ENCODE peak calls at places on chromosomes 3 and 15, in four cellular contexts. H is colonic mucosa, D is HFF-Myc, K is WTC11. U is an unnamed sample.
A peak's percentile ranks its signal among the peaks of the same experiment; 100 is the strongest.

GRCh38 chr3:17130956-17131355 is 246.2 kb downstream of the PLCL2 start:
- DNase-seq in H (no peak), D (no peak), K (no peak), U (no peak)

GRCh38 chr15:50182233-50183013 is 427 bp downstream of the SLC27A2 start:
- DNase-seq in H (peak; percentile 25), D (no peak), K (peak; percentile 36), U (peak; percentile 32)

GRCh38 chr3:15291589-15292541 is 40.5 kb downstream of the SH3BP5 start:
- DNase-seq in H (no peak), D (no peak), K (no peak), U (no peak)

GRCh38 chr3:141085331-141086047 is 34.3 kb downstream of the SPSB4 start:
- DNase-seq in H (no peak), D (no peak), K (no peak), U (no peak)

GRCh38 chr3:33717616-33717865 is 513 bp downstream of the CLASP2 start:
- DNase-seq in H (peak; percentile 82), D (no peak), K (peak; percentile 73), U (peak; percentile 69)

GRCh38 chr3:77935418-77935817 is 895.5 kb downstream of the ROBO2 start:
- DNase-seq in H (no peak), D (no peak), K (no peak), U (peak; percentile 30)

GRCh38 chr15:94262201-94262600 is 30.8 kb downstream of the MCTP2 start:
- DNase-seq in H (no peak), D (no peak), K (no peak), U (no peak)

GRCh38 chr15:65318870-65319356 is 14.4 kb downstream of the RNU5B-1 start:
- DNase-seq in H (peak; percentile 81), D (peak; percentile 50), K (peak; percentile 89), U (peak; percentile 88)

GRCh38 chr3:109532257-109533216 is 195.2 kb upstream of the DPPA4 start:
- DNase-seq in H (peak; percentile 41), D (peak; percentile 12), K (peak; percentile 72), U (peak; percentile 84)

GRCh38 chr3:120102232-120102631 is 8.0 kb upstream of the GSK3B start:
- DNase-seq in H (no peak), D (no peak), K (no peak), U (no peak)

GRCh38 chr3:15281817-15282216 is 50.6 kb downstream of the SH3BP5 start:
- DNase-seq in H (no peak), D (no peak), K (no peak), U (no peak)

GRCh38 chr3:50423543-50423942 is 64.2 kb upstream of the TMEM115 start:
- DNase-seq in H (no peak), D (no peak), K (no peak), U (no peak)

GRCh38 chr15:82538961-82539689 is 1.1 kb downstream of the RPS17 start:
- DNase-seq in H (no peak), D (no peak), K (no peak), U (no peak)

GRCh38 chr3:114333180-114333922 is 39.5 kb downstream of the TIGIT start:
- DNase-seq in H (no peak), D (no peak), K (no peak), U (no peak)

DNA sequence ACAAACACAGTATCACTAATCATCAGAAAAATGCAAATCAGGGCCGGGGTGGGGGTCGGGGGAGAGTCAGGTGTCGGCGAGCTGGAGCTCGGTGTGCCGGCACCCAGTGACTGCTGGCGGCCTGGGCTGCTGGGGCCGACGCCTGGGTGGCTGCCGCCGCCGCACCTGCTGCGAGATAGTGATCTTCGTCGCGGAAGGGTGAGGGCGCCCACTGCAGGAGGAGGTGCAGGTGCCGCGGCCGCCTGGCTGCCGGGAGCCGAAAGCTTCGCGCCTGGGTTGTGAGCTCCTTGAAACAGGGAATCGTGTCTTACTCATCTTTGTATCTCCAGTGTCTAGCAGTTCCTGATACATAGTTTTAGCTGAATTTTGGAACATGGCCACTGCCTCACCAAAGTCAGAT is 64.0 kb upstream of the CPOX start:
- DNase-seq in H (peak; percentile 39), D (no peak), K (peak; percentile 76), U (peak; percentile 42)
- TF ChIP-seq CTCF in H (no peak), D (peak; percentile 36), K (no peak), U (no peak)

GRCh38 chr15:31197497-31198414 is 96.2 kb upstream of the TRPM1 start:
- DNase-seq in H (no peak), D (no peak), K (peak; percentile 80), U (no peak)
- TF ChIP-seq CTCF in H (peak; percentile 69), D (peak; percentile 87), K (peak; percentile 90), U (no peak)

GRCh38 chr15:51652084-51652668 is 29.1 kb upstream of the SCG3 start:
- DNase-seq in H (no peak), D (no peak), K (no peak), U (no peak)

GRCh38 chr15:51647128-51647562 is 24.6 kb upstream of the DMXL2 start:
- DNase-seq in H (peak; percentile 75), D (peak; percentile 7), K (no peak), U (peak; percentile 13)

DNA sequence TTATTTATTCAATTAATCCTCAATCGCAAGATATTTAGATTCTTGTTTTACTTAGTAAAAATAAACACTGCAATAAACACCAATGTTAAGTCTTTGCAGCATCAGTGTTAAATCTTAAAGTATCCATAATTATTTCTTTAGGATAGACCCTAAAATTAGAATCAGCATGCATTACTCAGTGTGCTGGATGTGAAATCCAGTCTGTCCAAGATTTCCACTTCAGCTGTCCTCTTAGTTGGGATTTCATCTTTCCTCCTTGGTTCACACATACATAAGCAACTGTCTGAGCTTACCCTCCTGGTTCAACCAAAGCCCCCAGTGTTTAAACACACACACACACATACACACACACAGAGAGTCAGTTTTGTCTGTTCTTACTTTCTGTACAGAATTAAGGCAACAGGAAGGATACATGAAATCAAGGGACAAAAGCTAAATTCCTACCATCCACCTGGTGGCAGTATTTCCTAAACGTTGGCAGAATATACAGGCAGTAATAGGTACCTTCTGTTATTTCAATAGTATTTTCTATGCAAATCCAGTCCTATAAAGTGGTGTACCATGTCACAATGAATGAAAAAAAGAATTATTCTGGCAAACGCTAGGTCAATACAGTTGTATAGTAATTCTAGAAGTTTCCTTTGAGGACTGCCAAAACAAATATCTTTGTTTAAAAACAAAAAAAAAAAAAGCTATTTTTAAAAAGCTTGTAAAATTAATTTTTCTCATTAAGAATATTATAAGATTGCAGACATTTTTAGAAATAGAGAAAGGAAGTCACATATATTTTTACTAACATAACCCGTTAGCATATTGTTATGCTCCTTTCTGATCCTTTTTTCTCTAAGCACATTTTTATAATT is 27.3 kb upstream of the DMXL2 start:
- DNase-seq in H (peak; percentile 59), D (peak; percentile 45), K (no peak), U (peak; percentile 59)
- TF ChIP-seq CTCF in H (peak; percentile 53), D (peak; percentile 51), K (peak; percentile 50), U (peak; percentile 49)

GRCh38 chr3:117526485-117527079 is 817.0 kb downstream of the TUSC7 start:
- DNase-seq in H (peak; percentile 27), D (no peak), K (peak; percentile 24), U (peak; percentile 49)
- TF ChIP-seq CTCF in H (peak; percentile 59), D (peak; percentile 50), K (peak; percentile 41), U (no peak)

U was measured in Calu3.